ENCODE peak calls at places on chromosome 14, in eight cellular contexts. T is aorta, L is IMR-90, V is stomach, E is endodermal cell, U is right atrium auricular region, B is HCT116, H is osteoblast. C is an unnamed sample.

GRCh38 chr14:53190938-53191337 is 37.8 kb upstream of the DDHD1 start:
- DNase-seq in B (no peak), H (no peak), U (no peak), E (no peak), L (peak), T (no peak), V (no peak), C (no peak)

GRCh38 chr14:30005114-30005698 is 77.6 kb upstream of the PRKD1 start:
- DNase-seq in T (no peak), V (no peak), U (no peak), H (peak), B (no peak), L (peak), E (no peak), C (peak)

GRCh38 chr14:34457186-34457585 is 4.9 kb downstream of the SPTSSA start:
- DNase-seq in L (no peak), T (no peak), E (no peak), H (no peak), V (no peak), U (no peak), B (no peak), C (no peak)

GRCh38 chr14:23124337-23124954 is 5.4 kb upstream of the CEBPE start:
- DNase-seq in T (no peak), H (no peak), V (no peak), U (no peak), E (no peak), L (no peak), B (no peak), C (no peak)

GRCh38 chr14:102215522-102216250 is 76.0 kb downstream of the WDR20 start:
- DNase-seq in V (no peak), B (no peak), T (peak), U (no peak), L (peak), H (no peak), E (no peak), C (no peak)

GRCh38 chr14:95562892-95563685 is 28.2 kb downstream of the GLRX5 start:
- DNase-seq in B (no peak), T (no peak), U (no peak), H (no peak), E (peak), V (peak), L (peak), C (no peak)

GRCh38 chr14:27123162-27123561 is 525.3 kb upstream of the NOVA1 start:
- DNase-seq in B (no peak), T (no peak), E (no peak), U (no peak), H (no peak), V (no peak), L (no peak), C (no peak)

GRCh38 chr14:79514700-79515099 is 696.6 kb downstream of the DIO2 start:
- DNase-seq in V (no peak), L (peak), E (no peak), H (no peak), U (no peak), T (no peak), B (no peak), C (no peak)

GRCh38 chr14:85421166-85421877 is 108.6 kb upstream of the FLRT2 start:
- DNase-seq in U (no peak), E (no peak), V (no peak), B (no peak), L (peak), T (no peak), H (peak), C (no peak)

GRCh38 chr14:39320318-39320717 is 86.6 kb downstream of the MIA2 start:
- DNase-seq in B (no peak), H (no peak), E (no peak), V (no peak), L (peak), U (no peak), T (no peak), C (no peak)

GRCh38 chr14:97723834-97724770 is 926.9 kb downstream of the VRK1 start:
- DNase-seq in E (no peak), H (no peak), L (no peak), B (no peak), V (no peak), U (no peak), T (no peak), C (no peak)

GRCh38 chr14:56422703-56423213 is 156.8 kb upstream of the TMEM260 start:
- DNase-seq in E (peak), B (peak), H (peak), T (no peak), U (no peak), V (peak), L (peak), C (peak)

GRCh38 chr14:37985826-37986470 is 221.8 kb upstream of the SSTR1 start:
- DNase-seq in E (peak), U (no peak), L (peak), V (peak), T (no peak), B (peak), H (no peak), C (peak)

GRCh38 chr14:25375639-25376038 is 325.7 kb upstream of the STXBP6 start:
- DNase-seq in B (no peak), E (no peak), L (no peak), T (no peak), U (no peak), H (no peak), V (no peak), C (no peak)

GRCh38 chr14:105865904-105866840 is 339.8 kb downstream of the TMEM121 start:
- DNase-seq in E (peak), B (no peak), L (no peak), T (peak), H (peak), U (no peak), V (peak), C (no peak)

GRCh38 chr14:68558096-68558495 is 234.8 kb downstream of the ZFP36L1 start:
- DNase-seq in T (no peak), B (no peak), V (no peak), U (no peak), L (no peak), H (no peak), E (no peak), C (no peak)

GRCh38 chr14:30108975-30109700 is 181.5 kb upstream of the PRKD1 start:
- DNase-seq in B (no peak), L (peak), U (no peak), H (peak), E (no peak), T (no peak), V (no peak), C (no peak)

GRCh38 chr14:96626916-96627315 is 124.7 kb downstream of the PAPOLA start:
- DNase-seq in E (peak), T (peak), B (no peak), U (no peak), L (no peak), V (no peak), H (no peak), C (no peak)

GRCh38 chr14:38255673-38256357 is at the start of gene CLEC14A:
- DNase-seq in U (no peak), H (no peak), T (peak), E (peak), B (no peak), V (no peak), L (no peak), C (no peak)

GRCh38 chr14:91400696-91401095 is 16.9 kb downstream of the CCDC88C start:
- DNase-seq in U (no peak), E (no peak), L (peak), B (no peak), T (no peak), V (no peak), H (peak), C (no peak)
- H3K4me3 ChIP-seq in U (no peak), E (no peak), L (no peak), B (no peak), T (no peak), V (no peak), H (no peak), C (no peak)

GRCh38 chr14:100222219-100223093 is 16.5 kb upstream of the YY1 start:
- DNase-seq in E (peak), V (no peak), L (no peak), H (peak), T (no peak), U (no peak), B (no peak), C (no peak)
- H3K27ac ChIP-seq in E (peak), V (peak), L (no peak), H (peak), T (no peak), U (peak), B (no peak), C (no peak)

GRCh38 chr14:94173885-94174621 is at the start of gene PPP4R4:
- DNase-seq in B (peak), E (peak), T (peak), V (peak), H (peak), L (peak), U (no peak), C (no peak)

GRCh38 chr14:94176808-94177207 is 2.7 kb downstream of the PPP4R4 start:
- DNase-seq in E (no peak), L (no peak), B (no peak), T (no peak), H (no peak), V (no peak), U (no peak), C (no peak)

GRCh38 chr14:94174622-94175402 is 690 bp downstream of the PPP4R4 start:
- DNase-seq in T (peak), B (no peak), H (no peak), E (peak), V (no peak), L (no peak), U (no peak), C (no peak)

GRCh38 chr14:94173471-94173884 is 644 bp upstream of the PPP4R4 start:
- DNase-seq in T (peak), E (no peak), L (no peak), V (no peak), U (no peak), H (no peak), B (no peak), C (no peak)

DNA sequence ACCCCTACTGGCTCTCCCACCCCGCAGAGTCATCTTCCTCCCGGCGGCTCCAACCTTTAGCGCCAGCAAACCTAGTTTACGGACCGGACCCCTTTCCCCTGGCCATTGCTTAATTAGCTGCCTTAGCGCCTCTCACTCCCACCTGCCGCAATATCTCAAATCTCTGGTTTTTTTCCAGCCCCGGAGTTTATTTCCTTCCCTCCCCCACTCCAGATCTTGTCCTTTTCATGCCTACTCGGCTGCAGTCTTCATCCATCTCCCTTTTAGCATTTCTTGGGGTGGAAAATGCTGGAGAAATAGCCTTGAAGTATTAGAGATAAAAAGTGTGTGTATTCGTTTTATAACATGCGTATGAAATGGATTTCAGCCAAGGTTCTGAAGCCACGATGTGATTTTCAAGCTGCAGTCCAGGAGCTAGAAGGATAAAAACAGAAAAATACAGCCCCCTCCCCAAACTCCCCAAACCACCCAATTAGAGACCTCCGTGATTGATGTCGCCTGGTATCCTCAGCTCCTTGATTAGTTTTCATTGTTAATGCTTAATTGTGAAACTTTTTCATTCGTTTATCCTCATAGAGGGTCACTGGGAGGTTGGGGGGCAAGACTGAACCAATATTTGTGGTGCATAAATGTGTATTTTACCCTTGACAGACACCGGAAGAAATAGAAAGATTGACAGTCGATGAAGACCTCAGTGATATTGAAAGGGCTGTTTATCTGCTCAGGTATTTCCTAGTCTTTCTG is 1.5 kb downstream of the PPP4R4 start:
- DNase-seq in H (no peak), L (no peak), B (no peak), T (no peak), E (no peak), U (no peak), V (no peak), C (no peak)
- H3K4me3 ChIP-seq in H (no peak), L (no peak), B (peak), T (no peak), E (peak), U (peak), V (peak), C (peak)

DNA sequence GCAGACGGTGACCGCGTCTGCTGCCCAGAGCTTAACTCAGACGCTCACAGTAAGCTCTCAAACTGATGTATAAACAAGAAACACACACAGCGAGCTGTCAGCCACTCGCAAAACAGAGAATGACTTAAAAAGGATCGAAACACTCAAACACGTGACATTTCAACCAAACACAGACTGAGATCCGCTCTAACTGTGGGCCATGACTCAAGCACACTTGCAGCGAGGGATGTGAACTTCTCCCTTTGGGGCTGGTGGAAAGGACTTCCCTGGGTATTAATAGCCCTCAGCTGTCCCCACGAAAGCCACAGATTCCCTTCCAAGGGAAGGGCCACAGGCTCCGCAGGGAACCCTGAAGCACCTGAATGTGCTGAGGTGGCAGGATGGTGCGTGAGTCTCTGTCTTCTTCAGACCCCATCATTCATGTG is 29.1 kb downstream of the CCDC88C start:
- DNase-seq in U (no peak), H (no peak), T (peak), B (no peak), L (peak), E (no peak), V (no peak), C (no peak)
- H3K27ac ChIP-seq in U (no peak), H (no peak), T (no peak), B (no peak), L (no peak), E (no peak), V (peak), C (no peak)

DNA sequence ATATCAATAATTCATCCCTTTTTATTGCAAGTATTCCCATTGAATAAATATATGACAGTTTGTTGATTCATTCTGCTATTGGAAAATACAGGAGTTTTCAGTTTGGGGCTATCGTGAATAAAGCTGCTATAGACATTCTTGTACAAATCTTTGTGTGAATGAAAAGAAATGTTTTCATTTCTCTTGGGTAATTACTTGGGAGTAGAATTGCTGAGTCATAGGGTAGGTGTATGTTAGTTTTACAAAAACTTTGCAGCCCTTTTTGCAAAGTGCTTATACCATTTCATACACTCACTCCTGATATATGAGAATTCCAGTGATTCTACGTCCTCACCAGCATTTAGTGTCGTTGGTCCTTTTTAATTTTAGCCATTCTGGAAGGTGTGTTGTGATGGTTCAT is 6.9 kb upstream of the PTCSC3 start:
- DNase-seq in T (no peak), E (no peak), H (no peak), V (no peak), B (no peak), U (no peak), L (no peak), C (no peak)
- H3K4me3 ChIP-seq in T (no peak), E (no peak), H (no peak), V (no peak), B (no peak), U (no peak), L (no peak), C (no peak)

GRCh38 chr14:31937730-31938346 is 139.3 kb upstream of the ARHGAP5 start:
- DNase-seq in T (no peak), V (peak), B (peak), H (no peak), U (peak), E (peak), L (peak), C (no peak)
- H3K27ac ChIP-seq in T (no peak), V (no peak), B (no peak), H (no peak), U (no peak), E (no peak), L (no peak), C (no peak)

GRCh38 chr14:103880334-103880985 is 33.1 kb upstream of the PPP1R13B start:
- DNase-seq in B (no peak), H (peak), U (peak), V (peak), E (no peak), L (peak), T (peak), C (no peak)
- H3K4me3 ChIP-seq in B (peak), H (peak), U (no peak), V (peak), E (no peak), L (no peak), T (peak), C (no peak)

DNA sequence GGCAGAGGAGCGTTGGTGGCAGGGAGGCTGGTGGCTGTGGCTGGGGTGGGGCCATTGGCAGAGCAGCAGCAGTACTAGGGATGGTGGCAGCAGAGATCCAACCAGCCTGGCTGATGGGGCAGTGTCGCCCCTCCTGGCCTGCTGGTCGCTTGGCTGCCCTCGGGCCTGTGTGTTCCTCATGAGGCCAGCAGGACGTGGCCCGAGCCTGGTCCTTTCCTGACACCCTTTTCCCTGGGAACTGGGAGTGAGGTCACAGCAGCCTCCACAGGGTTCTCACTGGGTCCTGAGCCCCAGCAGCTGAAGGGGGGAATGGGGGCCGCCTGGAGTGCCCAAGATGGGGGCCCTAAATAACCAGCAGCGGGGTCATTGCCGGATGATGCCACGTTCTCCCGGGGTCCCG is 46.1 kb downstream of the KIF26A start:
- DNase-seq in L (no peak), T (no peak), H (no peak), E (peak), B (no peak), U (no peak), V (no peak), C (no peak)
- H3K27ac ChIP-seq in L (no peak), T (no peak), H (no peak), E (no peak), B (no peak), U (no peak), V (peak), C (no peak)